ENCODE peak calls at places on chromosomes 4 and X, in six cellular contexts. A, O, S, G, U and Q are unnamed samples.

GRCh38 chrX:20527458-20528099 is 260.9 kb upstream of the RPS6KA3 start:
- DNase-seq in A (peak), O (no peak), S (peak), G (peak), U (no peak), Q (no peak)

GRCh38 chrX:96957718-96958117 is 74.0 kb downstream of the RPA4 start:
- DNase-seq in A (no peak), O (no peak), S (no peak), G (no peak), U (no peak), Q (no peak)

GRCh38 chrX:66760648-66761047 is 121.8 kb upstream of the EDA2R start:
- DNase-seq in A (no peak), O (no peak), S (peak), G (no peak), U (no peak), Q (no peak)

GRCh38 chr4:158869761-158870160 is 100.9 kb downstream of the FNIP2 start:
- DNase-seq in A (no peak), O (no peak), S (no peak), G (no peak), U (no peak), Q (no peak)

GRCh38 chrX:74521961-74522833 is 92.2 kb downstream of the RLIM start:
- DNase-seq in A (no peak), O (no peak), S (peak), G (no peak), U (peak), Q (no peak)

GRCh38 chrX:94123062-94123461 is 449.1 kb downstream of the FAM133A start:
- DNase-seq in A (no peak), O (no peak), S (no peak), G (no peak), U (no peak), Q (no peak)

GRCh38 chr4:121306932-121307331 is 73.9 kb downstream of the QRFPR start:
- DNase-seq in A (no peak), O (no peak), S (no peak), G (peak), U (no peak), Q (no peak)

GRCh38 chr4:67727124-67727850 is 26.3 kb upstream of the UBA6 start:
- DNase-seq in A (no peak), O (no peak), S (no peak), G (no peak), U (no peak), Q (no peak)

GRCh38 chr4:109735566-109736454 is 5.9 kb upstream of the PLA2G12A start:
- DNase-seq in A (no peak), O (no peak), S (no peak), G (no peak), U (no peak), Q (no peak)

GRCh38 chrX:47283015-47283771 is 50.4 kb downstream of the USP11 start:
- DNase-seq in A (peak), O (no peak), S (no peak), G (no peak), U (no peak), Q (peak)

GRCh38 chr4:64727960-64728359 is 318.7 kb upstream of the TECRL start:
- DNase-seq in A (no peak), O (no peak), S (no peak), G (no peak), U (no peak), Q (no peak)

GRCh38 chr4:2441393-2442174 is 22.8 kb downstream of the CFAP99 start:
- DNase-seq in A (peak), O (peak), S (peak), G (peak), U (peak), Q (peak)